ENCODE peak calls at places on chromosomes 7 and 10, in five cellular contexts. M is caudate nucleus; H is stimulated activated CD4-positive, alpha-beta T cell treated with anti-CD3 and anti-CD28 coated beads, Interleukin-1b, Interleukin-23, amount 100 ng/mL, for 24 hours; Z is fibroblast of mammary gland; A is NCI-H2029. W is an unnamed sample.

GRCh38 chr7:91248996-91249395 is 15.2 kb upstream of the FZD1 start:
- DNase-seq in M (no peak), H (no peak), Z (peak; percentile 34), A (no peak), W (no peak)

GRCh38 chr10:108653466-108653865 is 1269.8 kb downstream of the XPNPEP1 start:
- DNase-seq in M (no peak), H (no peak), Z (peak; percentile 28), A (no peak), W (no peak)

GRCh38 chr10:57579926-57580325 is 687.8 kb downstream of the IPMK start:
- DNase-seq in M (no peak), H (no peak), Z (peak; percentile 19), A (no peak), W (peak; percentile 29)

GRCh38 chr7:11780267-11780666 is 51.7 kb downstream of the THSD7A start:
- DNase-seq in M (no peak), H (no peak), Z (no peak), A (no peak), W (no peak)

GRCh38 chr7:46759711-46760480 is 822.0 kb downstream of the TNS3 start:
- DNase-seq in M (no peak), H (no peak), Z (peak; percentile 72), A (no peak), W (no peak)

GRCh38 chr7:112182749-112183148 is 23.4 kb downstream of the DOCK4 start:
- DNase-seq in M (peak; percentile 77), H (no peak), Z (no peak), A (no peak), W (no peak)

GRCh38 chr7:152025937-152026890 is 740 bp downstream of the GALNT11 start:
- DNase-seq in M (no peak), H (no peak), Z (no peak), A (no peak), W (no peak)

GRCh38 chr7:2019693-2020511 is 212.8 kb downstream of the MAD1L1 start:
- DNase-seq in M (no peak), H (no peak), Z (peak; percentile 100), A (no peak), W (peak; percentile 58)